ENCODE peak calls at places on chromosomes 3 and 15, in five cellular contexts. P is cardiac muscle cell, O is MM.1S, I is pancreas, C is PC-9. Y is an unnamed sample. For H3K9me3, the result is how much of the 10 kb centered on the place peaks cover.

GRCh38 chr3:169387751-169388696 is 275.5 kb downstream of the MECOM start:
- DNase-seq in C (no peak), P (no peak), O (peak), I (peak), Y (peak)

GRCh38 chr3:2653706-2654105 is 456.5 kb downstream of the IL5RA start:
- DNase-seq in C (no peak), P (no peak), O (no peak), I (no peak), Y (no peak)

GRCh38 chr15:50339717-50340116 is 15.3 kb downstream of the GABPB1 start:
- DNase-seq in P (no peak), C (no peak), O (no peak), I (no peak), Y (no peak)

GRCh38 chr3:158642474-158643210 is 1.7 kb upstream of the GFM1 start:
- DNase-seq in P (no peak), O (no peak), C (no peak), I (no peak), Y (no peak)

GRCh38 chr15:52306270-52306669 is 10.7 kb upstream of the MYO5C start:
- DNase-seq in C (no peak), P (no peak), I (no peak), O (no peak), Y (no peak)

GRCh38 chr3:42118762-42119361 is 27.7 kb downstream of the TRAK1 start:
- DNase-seq in C (peak), P (peak), I (no peak), O (peak), Y (peak)

GRCh38 chr15:35657679-35658201 is 111.8 kb upstream of the DPH6 start:
- DNase-seq in I (no peak), P (no peak), O (no peak), C (no peak), Y (no peak)

GRCh38 chr15:97561529-97561928 is 399.0 kb upstream of the ARRDC4 start:
- DNase-seq in O (peak), C (no peak), I (no peak), P (no peak), Y (no peak)

GRCh38 chr15:50051811-50052419 is 67.1 kb downstream of the ATP8B4 start:
- DNase-seq in I (no peak), C (peak), P (peak), O (peak), Y (no peak)

GRCh38 chr15:32004249-32004648 is 26.1 kb upstream of the CHRNA7 start:
- DNase-seq in C (no peak), I (no peak), O (no peak), P (no peak), Y (no peak)

GRCh38 chr3:162428192-162428591 is 931.6 kb downstream of the OTOL1 start:
- DNase-seq in C (no peak), P (no peak), O (no peak), I (no peak), Y (no peak)

GRCh38 chr3:33025648-33026178 is 71.2 kb downstream of the GLB1 start:
- DNase-seq in P (no peak), I (no peak), O (no peak), C (no peak), Y (no peak)

GRCh38 chr3:187456268-187456667 is 88.1 kb downstream of the RTP4 start:
- DNase-seq in O (no peak), P (no peak), I (peak), C (no peak), Y (no peak)

GRCh38 chr15:68682330-68682729 is 103.5 kb downstream of the CORO2B start:
- DNase-seq in C (no peak), P (no peak), O (no peak), I (no peak), Y (peak)

GRCh38 chr3:44685128-44685800 is 27.2 kb upstream of the ZNF502 start:
- DNase-seq in P (peak), I (peak), O (peak), C (peak), Y (peak)

GRCh38 chr15:45471151-45471550 is 51.4 kb downstream of the SLC30A4 start:
- DNase-seq in O (no peak), P (no peak), C (no peak), I (no peak), Y (no peak)

GRCh38 chr15:101406796-101407195 is 82.7 kb downstream of the PCSK6 start:
- DNase-seq in C (no peak), I (no peak), O (no peak), P (no peak), Y (peak)

GRCh38 chr3:30443756-30444673 is 162.4 kb upstream of the TGFBR2 start:
- DNase-seq in I (no peak), C (no peak), P (no peak), O (no peak), Y (no peak)

GRCh38 chr3:45234250-45234649 is 8.2 kb upstream of the TMEM158 start:
- DNase-seq in P (no peak), C (no peak), I (no peak), O (no peak), Y (no peak)

GRCh38 chr3:187963677-187964385 is 190.1 kb upstream of the LPP start:
- DNase-seq in P (no peak), C (no peak), O (no peak), I (no peak), Y (no peak)

GRCh38 chr15:82554351-82554750 is 14.1 kb upstream of the RPS17 start:
- DNase-seq in I (no peak), O (no peak), P (no peak), C (no peak), Y (no peak)

GRCh38 chr3:45607790-45608189 is 13.2 kb downstream of the LIMD1 start:
- DNase-seq in I (no peak), C (no peak), P (no peak), O (no peak), Y (no peak)

GRCh38 chr3:164236856-164237255 is 841.4 kb downstream of the SI start:
- DNase-seq in P (no peak), I (no peak), O (no peak), C (no peak), Y (no peak)

GRCh38 chr15:46309914-46310313 is 675.1 kb downstream of the SQOR start:
- DNase-seq in C (no peak), O (no peak), P (peak), I (no peak), Y (no peak)

GRCh38 chr3:146404451-146404850 is 64.9 kb downstream of the PLSCR2 start:
- DNase-seq in I (no peak), C (no peak), O (no peak), P (no peak), Y (no peak)

GRCh38 chr3:27613846-27614500 is 108.2 kb downstream of the EOMES start:
- DNase-seq in C (no peak), P (no peak), I (no peak), O (no peak), Y (no peak)

GRCh38 chr3:44554626-44555592 is at the start of gene ZKSCAN7:
- DNase-seq in C (peak), P (peak), O (no peak), I (peak), Y (peak)

GRCh38 chr3:40771112-40771511 is 246.4 kb downstream of the ZNF621 start:
- DNase-seq in I (no peak), O (no peak), C (no peak), P (no peak), Y (no peak)

GRCh38 chr3:55690746-55691540 is 203.8 kb upstream of the WNT5A start:
- DNase-seq in C (no peak), P (no peak), I (no peak), O (no peak), Y (no peak)

GRCh38 chr15:74867562-74868458 is 5.4 kb downstream of the SCAMP2 start:
- DNase-seq in P (no peak), I (no peak), C (no peak), O (no peak), Y (no peak)

GRCh38 chr3:105399611-105400010 is 32.9 kb downstream of the ALCAM start:
- DNase-seq in C (no peak), P (no peak), I (no peak), O (no peak), Y (no peak)

GRCh38 chr15:45572627-45573026 is 14.6 kb upstream of the BLOC1S6 start:
- DNase-seq in C (no peak), I (no peak), O (no peak), P (no peak), Y (no peak)

GRCh38 chr3:141646760-141647561 is 91.1 kb upstream of the RNF7 start:
- DNase-seq in O (no peak), I (peak), C (peak), P (peak), Y (peak)

GRCh38 chr15:99703603-99704443 is 29.4 kb downstream of the LYSMD4 start:
- DNase-seq in P (peak), C (no peak), I (no peak), O (peak), Y (no peak)
- TF ChIP-seq CTCF in P (peak), C (peak), I (peak), O (peak), Y (peak)

DNA sequence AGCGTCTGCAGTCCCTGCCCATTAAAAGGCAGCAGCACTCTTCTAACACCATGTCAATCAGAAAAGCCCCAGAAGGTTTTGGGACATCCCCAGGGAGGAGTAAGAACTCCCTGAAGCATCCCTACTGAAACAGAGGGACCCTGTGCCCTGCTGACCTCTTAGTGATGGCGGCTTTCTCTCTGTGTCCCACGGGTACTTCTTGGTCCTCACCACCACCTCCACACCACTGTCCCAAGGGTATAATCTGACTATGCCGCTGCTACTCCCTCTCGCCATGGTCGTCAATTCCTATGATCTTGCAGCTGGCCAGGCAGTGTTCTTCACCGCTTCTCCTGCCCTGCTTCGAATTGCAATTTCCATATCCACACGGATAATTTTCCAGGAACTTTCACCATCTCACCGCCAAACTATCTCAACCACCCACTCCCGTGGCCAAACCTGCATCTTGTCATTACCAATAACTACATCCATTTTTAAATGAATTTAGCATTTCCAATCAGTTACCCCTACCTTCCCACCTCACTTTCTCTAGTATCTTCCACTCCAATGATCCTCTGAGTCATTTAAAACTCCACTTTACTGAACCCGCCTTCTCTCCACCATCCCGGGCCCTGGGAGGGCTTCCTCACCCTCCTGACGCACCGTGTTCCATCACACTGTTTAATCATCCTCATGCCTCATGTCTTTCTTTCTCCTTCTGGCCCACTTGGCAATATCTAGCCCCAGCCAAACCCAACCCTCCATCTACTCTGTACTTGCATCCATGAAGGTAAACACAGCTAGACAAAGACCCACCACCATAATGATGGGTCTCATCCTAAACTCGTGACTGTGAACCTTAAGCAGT is 23.7 kb downstream of the PRR23E start:
- DNase-seq in I (no peak), P (no peak), O (no peak), C (no peak), Y (no peak)
- H3K9me3 ChIP-seq in I (under half), P (under half), O (under half), C (under half), Y (under half)

GRCh38 chr3:182686033-182686886 is 107.0 kb upstream of the ATP11B start:
- DNase-seq in P (no peak), O (no peak), I (no peak), C (no peak), Y (no peak)

GRCh38 chr3:182683335-182684257 is 109.7 kb upstream of the ATP11B start:
- DNase-seq in I (peak), O (peak), C (peak), P (peak), Y (no peak)

GRCh38 chr3:182682263-182683229 is 110.8 kb upstream of the ATP11B start:
- DNase-seq in I (peak), O (peak), P (peak), C (peak), Y (no peak)
- TF ChIP-seq CTCF in I (no peak), O (peak), P (peak), C (peak), Y (no peak)

GRCh38 chr3:123728991-123729390 is 144.1 kb upstream of the HACD2 start:
- DNase-seq in I (no peak), P (no peak), C (no peak), O (no peak), Y (no peak)
- H3K9me3 ChIP-seq in I (under half), P (under half), C (under half), O (under half), Y (under half)

GRCh38 chr15:89772933-89773583 is 3.1 kb upstream of the MESP2 start:
- DNase-seq in O (peak), P (no peak), I (no peak), C (no peak), Y (no peak)
- TF ChIP-seq CTCF in O (peak), P (peak), I (no peak), C (peak), Y (no peak)

DNA sequence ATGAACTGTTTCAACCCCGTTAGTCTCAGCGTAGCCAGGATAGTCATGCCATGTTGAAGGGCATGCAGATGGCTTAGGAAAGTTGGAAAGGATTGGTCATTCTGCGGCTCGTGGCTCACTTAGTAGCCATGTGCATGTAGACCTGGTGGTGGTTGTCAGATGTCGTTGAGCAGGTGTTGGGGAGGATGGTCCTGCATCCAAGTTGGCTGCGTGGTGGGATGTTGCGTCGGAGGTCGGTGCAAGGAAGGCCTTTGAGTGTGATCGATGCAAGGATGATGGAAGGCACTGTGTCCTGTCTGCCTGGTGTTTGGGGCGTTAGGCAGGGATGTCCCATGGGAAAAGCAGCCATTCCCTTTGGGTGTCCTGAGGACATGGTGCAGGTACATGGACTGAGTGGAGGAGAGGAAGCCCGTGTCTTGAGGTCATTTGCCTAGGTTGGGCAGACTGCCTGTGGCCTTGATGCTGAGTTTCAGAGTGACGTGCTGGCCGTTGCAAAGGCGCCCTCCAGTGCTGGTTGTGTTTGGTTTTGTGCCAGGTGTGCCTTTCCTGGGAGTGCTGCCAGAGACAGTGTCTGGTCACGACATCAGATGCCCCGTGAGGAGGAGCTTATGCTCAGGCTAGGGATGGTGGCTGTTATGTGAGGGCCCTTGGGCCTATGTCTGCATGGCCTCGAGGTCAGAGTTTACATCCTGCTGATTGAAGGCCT is 103.4 kb downstream of the SNRPN start:
- DNase-seq in O (no peak), P (no peak), C (no peak), I (no peak), Y (peak)
- H3K9me3 ChIP-seq in O (under half), P (under half), C (under half), I (under half), Y (half or more)

DNA sequence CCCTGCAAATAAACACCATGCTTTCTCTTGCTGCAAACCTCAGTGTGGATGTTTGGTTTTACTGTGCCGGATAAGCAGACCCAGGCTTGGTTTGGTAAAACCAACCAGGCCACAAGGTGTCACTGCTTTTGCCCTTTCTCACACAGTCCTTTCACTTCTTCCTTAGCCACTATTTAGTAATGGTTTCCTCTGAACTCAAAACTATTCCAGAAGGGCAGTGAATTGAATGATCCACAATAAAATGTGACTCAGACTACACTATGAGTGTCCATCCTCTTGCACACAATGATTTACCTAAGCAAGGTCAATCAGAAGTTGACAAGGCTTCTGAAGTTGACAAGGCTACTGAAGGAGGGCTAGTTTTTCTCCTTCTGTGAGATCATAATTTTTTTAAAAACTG is 552.4 kb upstream of the CCDC54 start:
- DNase-seq in C (no peak), I (no peak), O (no peak), P (peak), Y (no peak)
- TF ChIP-seq CTCF in C (peak), I (no peak), O (no peak), P (peak), Y (no peak)

DNA sequence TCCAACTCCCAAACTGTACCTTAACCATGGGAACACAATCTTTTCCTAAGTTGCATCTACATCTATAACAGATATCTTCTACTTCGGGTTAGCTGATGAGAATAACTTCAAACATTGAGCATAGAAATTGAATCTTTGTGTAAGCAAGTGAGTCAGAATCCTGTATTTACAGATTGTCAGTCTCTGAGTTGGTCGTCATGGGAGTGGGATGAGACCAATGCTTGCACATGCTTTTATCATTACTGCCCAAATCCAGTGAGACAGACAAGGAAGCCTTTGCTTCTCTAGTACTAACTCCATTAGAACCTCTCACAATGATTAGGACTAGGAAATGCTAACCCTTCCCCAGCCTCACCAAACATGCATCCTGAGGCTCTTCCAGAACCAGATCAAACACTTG is 587.1 kb upstream of the ZNF717 start:
- DNase-seq in I (no peak), O (no peak), C (no peak), P (no peak), Y (no peak)
- H3K9me3 ChIP-seq in I (under half), O (under half), C (under half), P (under half), Y (under half)

GRCh38 chr15:42130246-42130986 is 26.0 kb downstream of the PLA2G4F start:
- DNase-seq in O (no peak), P (no peak), C (no peak), I (no peak), Y (peak)

GRCh38 chr15:42133892-42134502 is 22.4 kb downstream of the PLA2G4F start:
- DNase-seq in C (peak), I (peak), P (peak), O (peak), Y (no peak)

GRCh38 chr15:42133356-42133755 is 23.1 kb downstream of the PLA2G4F start:
- DNase-seq in I (no peak), P (no peak), O (no peak), C (no peak), Y (no peak)

GRCh38 chr15:42131006-42131405 is 25.4 kb downstream of the PLA2G4F start:
- DNase-seq in C (no peak), I (no peak), O (no peak), P (no peak), Y (no peak)

DNA sequence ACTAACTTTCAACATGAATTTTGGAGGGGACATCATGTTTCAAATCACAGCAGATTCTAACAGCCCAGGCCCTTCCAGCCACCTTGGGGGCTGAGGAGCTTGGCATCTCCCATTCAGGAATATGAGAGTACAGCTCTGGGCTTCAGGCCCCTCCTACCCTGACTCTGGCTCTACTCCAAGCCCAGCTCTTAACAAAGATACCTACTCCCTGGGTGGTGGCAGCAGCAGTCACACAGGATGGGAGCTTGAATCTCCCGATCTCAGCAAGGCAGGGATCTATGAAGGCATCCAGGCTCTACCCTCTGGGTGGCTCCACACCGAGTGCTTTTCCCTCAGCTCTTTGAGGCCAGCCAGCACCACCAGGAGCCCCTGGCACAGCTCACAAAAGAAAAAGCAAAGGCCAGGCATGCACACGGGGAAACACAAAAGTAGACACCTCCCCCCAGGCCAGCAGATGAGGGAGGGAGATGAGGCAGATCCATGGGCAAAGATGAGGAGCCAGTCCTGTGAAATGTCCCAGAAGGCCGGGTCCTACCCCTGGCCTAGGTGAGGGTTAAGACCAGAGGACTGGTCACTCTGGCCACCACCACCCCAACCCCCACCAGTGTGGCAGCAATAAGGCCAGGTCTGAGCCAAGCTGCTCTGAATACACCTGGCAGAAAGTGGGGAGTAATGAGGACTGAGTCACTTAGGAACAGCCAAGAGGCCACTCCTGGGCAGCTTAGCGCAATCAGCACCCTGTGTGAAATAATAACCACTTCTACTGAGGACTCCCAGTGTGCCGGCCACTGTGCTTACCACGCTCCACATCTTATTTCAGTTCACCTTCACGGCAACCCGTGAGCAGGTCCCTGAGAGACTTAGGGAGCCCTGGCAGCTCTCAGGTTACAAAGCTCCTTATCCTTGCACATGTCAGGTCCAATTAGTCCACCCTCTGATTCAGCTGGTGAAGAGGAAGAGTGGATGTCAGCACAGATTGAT is 24.3 kb downstream of the PLA2G4F start:
- DNase-seq in O (no peak), C (no peak), I (no peak), P (peak), Y (no peak)
- TF ChIP-seq CTCF in O (no peak), C (no peak), I (no peak), P (no peak), Y (no peak)